ENCODE peak calls at places on chromosomes 3 and 15, in seven cellular contexts. Z, T, X, S, P, U and H are unnamed samples.

GRCh38 chr3:54120657-54121403 is 1.5 kb upstream of the CACNA2D3 start:
- DNase-seq in Z (peak), T (no peak), X (peak), S (no peak), P (no peak), U (peak), H (no peak)

GRCh38 chr3:45207471-45207870 is 18.6 kb downstream of the TMEM158 start:
- DNase-seq in Z (no peak), T (no peak), X (no peak), S (no peak), P (no peak), U (no peak), H (no peak)

GRCh38 chr15:100687532-100688215 is 85.3 kb downstream of the ASB7 start:
- DNase-seq in Z (no peak), T (no peak), X (peak), S (peak), P (peak), U (no peak), H (peak)

GRCh38 chr3:78690806-78691205 is 1077.0 kb downstream of the ROBO1 start:
- DNase-seq in Z (no peak), T (no peak), X (no peak), S (peak), P (no peak), U (no peak), H (no peak)

GRCh38 chr3:43879166-43879565 is 188.4 kb downstream of the ABHD5 start:
- DNase-seq in Z (no peak), T (peak), X (no peak), S (no peak), P (no peak), U (peak), H (no peak)

GRCh38 chr15:95563634-95564033 is 766.9 kb upstream of the NR2F2 start:
- DNase-seq in Z (no peak), T (no peak), X (no peak), S (no peak), P (no peak), U (no peak), H (no peak)

GRCh38 chr3:149547954-149548728 is 73.6 kb downstream of the TM4SF4 start:
- DNase-seq in Z (peak), T (no peak), X (peak), S (peak), P (peak), U (peak), H (peak)

GRCh38 chr3:98556164-98557130 is 24.7 kb downstream of the GPR15 start:
- DNase-seq in Z (no peak), T (no peak), X (no peak), S (peak), P (no peak), U (no peak), H (no peak)

GRCh38 chr3:23567917-23568316 is 237.8 kb upstream of the UBE2E1 start:
- DNase-seq in Z (peak), T (no peak), X (peak), S (peak), P (no peak), U (no peak), H (peak)

GRCh38 chr3:19399356-19399755 is 251.0 kb downstream of the KCNH8 start:
- DNase-seq in Z (no peak), T (no peak), X (no peak), S (no peak), P (no peak), U (no peak), H (no peak)

GRCh38 chr3:184786271-184787010 is 25.5 kb upstream of the VPS8 start:
- DNase-seq in Z (peak), T (no peak), X (peak), S (peak), P (peak), U (peak), H (no peak)
- H3K27ac ChIP-seq in Z (no peak), T (no peak), X (no peak), S (peak), P (peak), U (peak), H (no peak)

GRCh38 chr3:16840111-16840444 is 44.7 kb upstream of the PLCL2 start:
- DNase-seq in Z (no peak), T (no peak), X (no peak), S (no peak), P (no peak), U (no peak), H (no peak)

GRCh38 chr3:16839271-16840110 is 45.3 kb upstream of the PLCL2 start:
- DNase-seq in Z (no peak), T (no peak), X (no peak), S (no peak), P (no peak), U (no peak), H (no peak)

GRCh38 chr3:16838561-16838960 is 46.2 kb upstream of the PLCL2 start:
- DNase-seq in Z (peak), T (no peak), X (no peak), S (no peak), P (no peak), U (no peak), H (no peak)

GRCh38 chr3:16836505-16837237 is 48.1 kb upstream of the PLCL2 start:
- DNase-seq in Z (no peak), T (no peak), X (peak), S (no peak), P (no peak), U (no peak), H (no peak)

DNA sequence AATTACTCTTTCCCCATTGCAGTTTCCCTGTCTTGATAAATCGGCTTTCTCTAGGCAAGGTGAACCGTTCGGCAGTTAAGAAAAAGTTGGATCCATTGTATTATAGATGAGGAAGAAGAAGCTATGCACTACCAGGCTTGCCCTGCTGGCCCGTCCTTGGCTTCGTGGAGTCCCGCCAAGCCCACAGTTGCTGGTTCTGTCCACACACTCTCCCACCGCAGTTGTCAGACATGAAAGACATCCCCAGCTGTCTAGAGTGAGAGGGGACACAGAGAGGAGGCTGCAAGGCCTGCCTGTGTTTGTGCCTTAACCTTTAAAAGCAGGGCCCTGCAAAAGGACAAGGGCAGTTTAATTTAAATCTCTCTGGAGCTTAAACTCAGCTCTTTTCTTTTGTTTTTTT is 47.2 kb upstream of the PLCL2 start:
- DNase-seq in Z (peak), T (no peak), X (no peak), S (no peak), P (no peak), U (no peak), H (no peak)
- H3K27ac ChIP-seq in Z (no peak), T (no peak), X (peak), S (no peak), P (no peak), U (no peak), H (no peak)

GRCh38 chr3:138347084-138347483 is 1.3 kb upstream of the MRAS start:
- DNase-seq in Z (no peak), T (no peak), X (no peak), S (no peak), P (no peak), U (no peak), H (no peak)
- H3K27ac ChIP-seq in Z (peak), T (no peak), X (no peak), S (no peak), P (peak), U (no peak), H (no peak)

DNA sequence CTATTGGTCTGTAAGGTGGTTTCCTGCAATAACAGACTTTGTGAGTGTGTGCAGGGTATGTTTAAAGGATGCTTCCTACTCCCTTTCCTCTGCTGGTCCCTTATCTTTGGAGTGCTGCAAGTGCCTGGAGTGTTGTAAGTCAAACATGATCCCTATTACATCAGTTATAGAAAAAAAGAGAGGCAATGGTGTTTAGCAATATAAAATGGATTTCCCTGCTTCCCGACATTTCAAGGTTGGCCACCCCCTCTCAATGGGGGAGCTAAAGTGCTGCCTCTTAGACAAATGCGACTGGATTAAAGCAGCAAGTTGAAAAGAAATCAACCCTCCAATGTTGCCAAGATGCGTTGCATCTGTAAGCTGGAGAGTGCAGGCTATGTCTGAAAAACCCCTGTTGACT is 203.1 kb upstream of the WNT5A start:
- DNase-seq in Z (no peak), T (peak), X (no peak), S (no peak), P (no peak), U (no peak), H (no peak)
- H3K27ac ChIP-seq in Z (no peak), T (no peak), X (no peak), S (no peak), P (no peak), U (no peak), H (no peak)

GRCh38 chr3:63167113-63167512 is 111.0 kb upstream of the SYNPR start:
- DNase-seq in Z (no peak), T (no peak), X (no peak), S (no peak), P (no peak), U (no peak), H (no peak)
- H3K27ac ChIP-seq in Z (no peak), T (no peak), X (no peak), S (no peak), P (no peak), U (no peak), H (no peak)

GRCh38 chr3:168249048-168249538 is 153.4 kb upstream of the GOLIM4 start:
- DNase-seq in Z (no peak), T (no peak), X (peak), S (peak), P (no peak), U (no peak), H (no peak)
- H3K27ac ChIP-seq in Z (no peak), T (peak), X (peak), S (peak), P (no peak), U (peak), H (no peak)

GRCh38 chr15:78060232-78060631 is 17.3 kb downstream of the TBC1D2B start:
- DNase-seq in Z (no peak), T (no peak), X (no peak), S (no peak), P (no peak), U (no peak), H (no peak)
- H3K27ac ChIP-seq in Z (no peak), T (no peak), X (no peak), S (no peak), P (peak), U (peak), H (no peak)